ENCODE peak calls at places on chromosome 2, in nine cellular contexts. F is B cell, Q is DND-41, L is fibroblast of mammary gland, P is fibroblast of lung, K is esophagus squamous epithelium, W is H9, E is stomach, I is heart left ventricle. H is an unnamed sample.

GRCh38 chr2:229287836-229288235 is 16.7 kb upstream of the PID1 start:
- DNase-seq in F (no peak), Q (no peak), L (no peak), P (no peak), K (no peak), W (no peak), E (no peak), I (no peak), H (no peak)

GRCh38 chr2:106065268-106065982 is 128.7 kb downstream of the UXS1 start:
- DNase-seq in F (peak), Q (no peak), L (no peak), P (no peak), K (no peak), W (no peak), E (no peak), I (peak), H (no peak)

GRCh38 chr2:239293450-239294430 is 107.1 kb downstream of the HDAC4 start:
- DNase-seq in F (no peak), Q (no peak), L (no peak), P (no peak), K (no peak), W (no peak), E (no peak), I (no peak), H (peak)

GRCh38 chr2:241734467-241735208 is at the start of gene D2HGDH:
- DNase-seq in F (peak), Q (peak), L (peak), P (peak), K (peak), W (peak), E (peak), I (peak), H (peak)

GRCh38 chr2:169711751-169712509 is 17.7 kb downstream of the PHOSPHO2 start:
- DNase-seq in F (no peak), Q (no peak), L (no peak), P (no peak), K (no peak), W (no peak), E (no peak), I (no peak), H (no peak)

GRCh38 chr2:47346-48218 is 1.3 kb upstream of the FAM110C start:
- DNase-seq in F (no peak), Q (no peak), L (no peak), P (no peak), K (no peak), W (no peak), E (no peak), I (no peak), H (no peak)

GRCh38 chr2:219777388-219777787 is 150.0 kb downstream of the SLC4A3 start:
- DNase-seq in F (no peak), Q (no peak), L (no peak), P (no peak), K (no peak), W (no peak), E (no peak), I (no peak), H (no peak)

GRCh38 chr2:62904344-62904743 is 146.3 kb upstream of the OTX1 start:
- DNase-seq in F (no peak), Q (no peak), L (no peak), P (no peak), K (no peak), W (no peak), E (no peak), I (no peak), H (no peak)

GRCh38 chr2:164625378-164625971 is 4.2 kb upstream of the GRB14 start:
- DNase-seq in F (no peak), Q (no peak), L (peak), P (peak), K (no peak), W (no peak), E (no peak), I (no peak), H (no peak)

GRCh38 chr2:200422532-200423262 is 87.2 kb downstream of the KCTD18 start:
- DNase-seq in F (no peak), Q (no peak), L (no peak), P (no peak), K (no peak), W (no peak), E (no peak), I (no peak), H (no peak)
- TF ChIP-seq CTCF in F (no peak), Q (no peak), L (no peak), P (peak), K (no peak), W (peak), E (no peak), I (no peak), H (no peak)

GRCh38 chr2:96241227-96241626 is 24.6 kb downstream of the TMEM127 start:
- DNase-seq in F (no peak), Q (no peak), L (no peak), P (no peak), K (no peak), W (peak), E (no peak), I (no peak), H (no peak)
- TF ChIP-seq CTCF in F (no peak), Q (no peak), L (no peak), P (no peak), K (no peak), W (peak), E (no peak), I (no peak), H (no peak)

DNA sequence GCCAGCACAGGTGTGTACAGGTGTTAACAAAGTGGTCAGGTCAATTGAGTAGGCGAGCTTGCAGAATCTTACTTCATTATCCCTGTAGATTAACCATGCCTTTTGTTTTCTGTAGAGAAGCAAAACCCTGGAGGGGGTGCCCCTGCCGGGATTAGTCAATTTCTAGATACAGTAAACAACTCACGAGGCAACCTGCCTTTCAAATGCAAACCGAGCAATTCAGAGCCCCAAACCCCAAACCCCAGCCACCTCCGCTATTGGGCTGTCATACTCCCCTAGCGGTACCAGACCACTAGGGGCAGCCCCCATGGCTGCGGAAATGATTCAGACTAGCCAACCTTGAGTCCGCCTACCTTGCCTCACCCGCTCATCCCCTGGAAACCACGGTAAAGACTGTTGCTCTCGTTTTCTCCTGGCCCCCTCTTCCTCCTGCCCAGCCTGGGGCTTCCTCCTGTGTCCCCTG is 61.4 kb upstream of the KIF5C start:
- DNase-seq in F (peak), Q (no peak), L (no peak), P (no peak), K (no peak), W (peak), E (peak), I (no peak), H (peak)
- TF ChIP-seq CTCF in F (peak), Q (no peak), L (no peak), P (no peak), K (no peak), W (peak), E (no peak), I (no peak), H (no peak)

GRCh38 chr2:230864605-230865323 is at the start of gene ITM2C:
- DNase-seq in F (peak), Q (peak), L (peak), P (peak), K (no peak), W (peak), E (peak), I (peak), H (peak)
- TF ChIP-seq CTCF in F (peak), Q (peak), L (peak), P (peak), K (no peak), W (peak), E (no peak), I (peak), H (peak)

GRCh38 chr2:151033454-151034248 is 228.0 kb downstream of the RBM43 start:
- DNase-seq in F (no peak), Q (no peak), L (no peak), P (no peak), K (no peak), W (no peak), E (no peak), I (no peak), H (no peak)

GRCh38 chr2:151029406-151030157 is 232.1 kb downstream of the RBM43 start:
- DNase-seq in F (no peak), Q (no peak), L (peak), P (peak), K (no peak), W (no peak), E (no peak), I (no peak), H (no peak)

GRCh38 chr2:151032741-151033152 is 228.9 kb downstream of the RBM43 start:
- DNase-seq in F (no peak), Q (no peak), L (peak), P (peak), K (no peak), W (no peak), E (no peak), I (no peak), H (no peak)

GRCh38 chr2:151028691-151029176 is 232.9 kb downstream of the RBM43 start:
- DNase-seq in F (no peak), Q (no peak), L (peak), P (no peak), K (no peak), W (no peak), E (no peak), I (no peak), H (no peak)

GRCh38 chr2:151030663-151031230 is 230.9 kb downstream of the RBM43 start:
- DNase-seq in F (no peak), Q (no peak), L (no peak), P (no peak), K (no peak), W (no peak), E (no peak), I (no peak), H (peak)
- TF ChIP-seq CTCF in F (no peak), Q (peak), L (peak), P (peak), K (no peak), W (peak), E (no peak), I (no peak), H (peak)

DNA sequence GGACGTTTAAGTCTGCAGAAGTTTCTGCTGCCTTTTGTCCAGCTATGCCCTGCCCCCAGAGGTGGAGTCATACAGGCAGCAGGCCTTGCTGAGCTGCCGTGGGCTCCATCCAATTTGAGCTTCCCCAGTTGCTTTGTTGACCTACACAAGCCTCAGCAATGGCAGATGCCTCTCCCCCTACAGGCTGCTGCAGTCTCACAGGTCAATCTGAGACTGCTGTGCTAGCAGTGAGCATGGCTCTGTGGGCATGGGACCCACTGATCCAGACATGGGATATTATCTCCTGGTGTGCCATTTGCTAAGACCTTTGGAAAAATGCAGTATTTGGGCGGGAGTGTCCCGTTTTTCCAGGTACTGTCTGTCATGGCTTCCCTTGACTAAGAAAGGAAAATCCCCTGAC is 726.0 kb downstream of the ERBB4 start:
- DNase-seq in F (no peak), Q (no peak), L (no peak), P (no peak), K (no peak), W (peak), E (no peak), I (peak), H (no peak)
- TF ChIP-seq CTCF in F (no peak), Q (no peak), L (no peak), P (no peak), K (no peak), W (peak), E (no peak), I (no peak), H (no peak)

H was measured in activated CD8-positive, alpha-beta T cell treated with anti-CD3 and anti-CD28 coated beads for 36 hours.